ENCODE peak calls at places on chromosomes 3 and 15, in five cellular contexts. U is bronchial epithelial cell, B is anterior cingulate cortex, C is ELR, W is GOT3. Y is an unnamed sample.

GRCh38 chr15:84588053-84588874 is 12.5 kb upstream of the ZSCAN2 start:
- DNase-seq in U (peak; percentile 67), B (peak; percentile 68), C (peak; percentile 89), W (peak; percentile 41), Y (no peak)

GRCh38 chr3:11995061-11995460 is 9.1 kb upstream of the SYN2 start:
- DNase-seq in U (no peak), B (no peak), C (no peak), W (no peak), Y (no peak)

GRCh38 chr3:185711255-185711870 is 113.5 kb downstream of the IGF2BP2 start:
- DNase-seq in U (no peak), B (no peak), C (peak; percentile 74), W (no peak), Y (no peak)

GRCh38 chr15:46091860-46092450 is 457.1 kb downstream of the SQOR start:
- DNase-seq in U (peak; percentile 3), B (no peak), C (peak; percentile 27), W (no peak), Y (no peak)

GRCh38 chr3:131218196-131218595 is 163.4 kb upstream of the NUDT16 start:
- DNase-seq in U (peak; percentile 47), B (no peak), C (peak; percentile 83), W (no peak), Y (peak; percentile 67)

GRCh38 chr3:68116580-68116979 is 462.2 kb upstream of the SUCLG2 start:
- DNase-seq in U (no peak), B (no peak), C (no peak), W (no peak), Y (no peak)

GRCh38 chr3:194592798-194593752 is 40.1 kb downstream of the TMEM44 start:
- DNase-seq in U (peak; percentile 98), B (no peak), C (peak; percentile 99), W (peak; percentile 30), Y (peak; percentile 97)

GRCh38 chr3:141452045-141452444 is 34.8 kb upstream of the RASA2 start:
- DNase-seq in U (peak; percentile 59), B (no peak), C (peak; percentile 73), W (no peak), Y (peak; percentile 52)

GRCh38 chr3:141508067-141508436 is 21.2 kb downstream of the RASA2 start:
- DNase-seq in U (no peak), B (no peak), C (no peak), W (no peak), Y (no peak)

GRCh38 chr3:133474251-133474801 is 74.5 kb downstream of the BFSP2 start:
- DNase-seq in U (no peak), B (no peak), C (no peak), W (no peak), Y (peak; percentile 86)

GRCh38 chr15:58491151-58491473 is 59.3 kb downstream of the LIPC start:
- DNase-seq in U (no peak), B (no peak), C (no peak), W (no peak), Y (no peak)

GRCh38 chr15:48394172-48394571 is 62.9 kb downstream of the DUT start:
- DNase-seq in U (no peak), B (no peak), C (no peak), W (no peak), Y (no peak)

GRCh38 chr15:70264738-70265465 is 167.2 kb upstream of the TLE3 start:
- DNase-seq in U (no peak), B (no peak), C (no peak), W (no peak), Y (no peak)

GRCh38 chr3:51373658-51374421 is 11.3 kb upstream of the MANF start:
- DNase-seq in U (no peak), B (no peak), C (no peak), W (no peak), Y (no peak)

GRCh38 chr3:11544413-11545181 is 99.1 kb downstream of the VGLL4 start:
- DNase-seq in U (no peak), B (no peak), C (no peak), W (no peak), Y (no peak)

GRCh38 chr15:76575177-76576078 is 238.9 kb downstream of the ISL2 start:
- DNase-seq in U (no peak), B (no peak), C (no peak), W (no peak), Y (no peak)

GRCh38 chr15:73015493-73015892 is 36.8 kb upstream of the NEO1 start:
- DNase-seq in U (no peak), B (no peak), C (no peak), W (no peak), Y (no peak)

GRCh38 chr3:196942915-196943277 is 568 bp upstream of the NCBP2 start:
- DNase-seq in U (peak; percentile 30), B (no peak), C (peak; percentile 23), W (no peak), Y (peak; percentile 2)

GRCh38 chr15:82647045-82647834 is at the start of gene CPEB1:
- DNase-seq in U (no peak), B (peak; percentile 51), C (peak; percentile 24), W (peak; percentile 9), Y (no peak)

GRCh38 chr3:18295171-18295920 is 129.8 kb downstream of the SATB1 start:
- DNase-seq in U (peak; percentile 88), B (no peak), C (peak; percentile 85), W (no peak), Y (no peak)

GRCh38 chr3:134666466-134666865 is 15.6 kb upstream of the KY start:
- DNase-seq in U (peak; percentile 56), B (no peak), C (peak; percentile 74), W (peak; percentile 48), Y (no peak)

GRCh38 chr3:13009132-13009945 is 63.9 kb downstream of the IQSEC1 start:
- DNase-seq in U (no peak), B (no peak), C (no peak), W (no peak), Y (no peak)

GRCh38 chr3:44890258-44890657 is 15.8 kb downstream of the TGM4 start:
- DNase-seq in U (no peak), B (no peak), C (no peak), W (no peak), Y (no peak)

GRCh38 chr3:74614133-74614967 is at the start of gene CNTN3:
- DNase-seq in U (no peak), B (no peak), C (no peak), W (no peak), Y (no peak)

GRCh38 chr3:30399394-30400181 is 206.8 kb upstream of the TGFBR2 start:
- DNase-seq in U (peak; percentile 28), B (no peak), C (peak; percentile 36), W (no peak), Y (no peak)

GRCh38 chr15:77025066-77025435 is 30.1 kb downstream of the PSTPIP1 start:
- DNase-seq in U (no peak), B (no peak), C (no peak), W (no peak), Y (no peak)

GRCh38 chr3:13865106-13865505 is 14.8 kb downstream of the WNT7A start:
- DNase-seq in U (no peak), B (no peak), C (no peak), W (no peak), Y (no peak)

GRCh38 chr3:38595393-38595792 is 54.1 kb downstream of the SCN5A start:
- DNase-seq in U (no peak), B (no peak), C (no peak), W (no peak), Y (no peak)

GRCh38 chr15:90212221-90213079 is 11.3 kb downstream of the SEMA4B start:
- DNase-seq in U (peak; percentile 91), B (no peak), C (no peak), W (no peak), Y (no peak)

GRCh38 chr3:29512620-29513019 is 231.7 kb downstream of the RBMS3 start:
- DNase-seq in U (no peak), B (no peak), C (no peak), W (no peak), Y (no peak)

Y was measured in smooth muscle cell of the brain vasculature.